ENCODE peak calls at places on chromosomes 6 and 20, in ten cellular contexts. H is gastrocnemius medialis, B is H54, S is breast epithelium, E is A549, P is IMR-90, U is stomach, Y is transverse colon, D is endothelial cell of umbilical vein, I is heart left ventricle. X is an unnamed sample.

GRCh38 chr6:33578588-33579011 is 1.5 kb downstream of the BAK1 start:
- DNase-seq in H (no peak), B (no peak), S (no peak), E (no peak), P (no peak), U (peak; percentile 46), Y (peak; percentile 75), D (no peak), I (no peak), X (no peak)

GRCh38 chr6:44359973-44360372 is 17.5 kb downstream of the SPATS1 start:
- DNase-seq in H (no peak), B (no peak), S (no peak), E (no peak), P (no peak), U (no peak), Y (no peak), D (no peak), I (no peak), X (no peak)

GRCh38 chr6:7468382-7469081 is 72.9 kb upstream of the DSP start:
- DNase-seq in H (no peak), B (peak; percentile 71), S (no peak), E (peak; percentile 75), P (peak; percentile 66), U (no peak), Y (no peak), D (peak; percentile 21), I (peak; percentile 86), X (no peak)

GRCh38 chr6:93424303-93425064 is 5.1 kb upstream of the EPHA7 start:
- DNase-seq in H (no peak), B (no peak), S (no peak), E (no peak), P (no peak), U (no peak), Y (no peak), D (peak; percentile 36), I (no peak), X (no peak)

GRCh38 chr6:75933387-75933975 is 139.0 kb downstream of the IMPG1 start:
- DNase-seq in H (no peak), B (no peak), S (no peak), E (no peak), P (no peak), U (no peak), Y (no peak), D (no peak), I (no peak), X (no peak)

GRCh38 chr6:166957087-166957804 is 896 bp upstream of the RNASET2 start:
- DNase-seq in H (peak; percentile 26), B (no peak), S (no peak), E (no peak), P (no peak), U (peak; percentile 61), Y (peak; percentile 79), D (no peak), I (peak; percentile 73), X (no peak)

GRCh38 chr6:18323935-18324707 is 59.8 kb upstream of the DEK start:
- DNase-seq in H (no peak), B (peak; percentile 19), S (no peak), E (peak; percentile 36), P (peak; percentile 61), U (no peak), Y (no peak), D (peak; percentile 69), I (no peak), X (no peak)

GRCh38 chr6:124741341-124741740 is 220.9 kb upstream of the RNF217 start:
- DNase-seq in H (no peak), B (no peak), S (no peak), E (no peak), P (peak; percentile 5), U (no peak), Y (no peak), D (no peak), I (no peak), X (no peak)

GRCh38 chr6:160042014-160042773 is 73.3 kb downstream of the IGF2R start:
- DNase-seq in H (no peak), B (no peak), S (no peak), E (no peak), P (peak; percentile 49), U (no peak), Y (no peak), D (no peak), I (no peak), X (peak; percentile 82)

GRCh38 chr20:22566876-22567658 is 17.3 kb downstream of the FOXA2 start:
- DNase-seq in H (no peak), B (no peak), S (no peak), E (no peak), P (no peak), U (no peak), Y (no peak), D (no peak), I (no peak), X (no peak)

GRCh38 chr20:24305366-24305765 is 164.1 kb upstream of the SYNDIG1 start:
- DNase-seq in H (no peak), B (no peak), S (no peak), E (no peak), P (no peak), U (no peak), Y (no peak), D (no peak), I (no peak), X (no peak)

GRCh38 chr6:89925826-89926225 is 31.6 kb downstream of the GJA10 start:
- DNase-seq in H (no peak), B (no peak), S (no peak), E (no peak), P (peak; percentile 21), U (no peak), Y (no peak), D (no peak), I (no peak), X (no peak)

GRCh38 chr6:4781426-4781825 is 5.2 kb downstream of the CDYL start:
- DNase-seq in H (no peak), B (no peak), S (no peak), E (no peak), P (no peak), U (no peak), Y (no peak), D (no peak), I (no peak), X (no peak)

DNA sequence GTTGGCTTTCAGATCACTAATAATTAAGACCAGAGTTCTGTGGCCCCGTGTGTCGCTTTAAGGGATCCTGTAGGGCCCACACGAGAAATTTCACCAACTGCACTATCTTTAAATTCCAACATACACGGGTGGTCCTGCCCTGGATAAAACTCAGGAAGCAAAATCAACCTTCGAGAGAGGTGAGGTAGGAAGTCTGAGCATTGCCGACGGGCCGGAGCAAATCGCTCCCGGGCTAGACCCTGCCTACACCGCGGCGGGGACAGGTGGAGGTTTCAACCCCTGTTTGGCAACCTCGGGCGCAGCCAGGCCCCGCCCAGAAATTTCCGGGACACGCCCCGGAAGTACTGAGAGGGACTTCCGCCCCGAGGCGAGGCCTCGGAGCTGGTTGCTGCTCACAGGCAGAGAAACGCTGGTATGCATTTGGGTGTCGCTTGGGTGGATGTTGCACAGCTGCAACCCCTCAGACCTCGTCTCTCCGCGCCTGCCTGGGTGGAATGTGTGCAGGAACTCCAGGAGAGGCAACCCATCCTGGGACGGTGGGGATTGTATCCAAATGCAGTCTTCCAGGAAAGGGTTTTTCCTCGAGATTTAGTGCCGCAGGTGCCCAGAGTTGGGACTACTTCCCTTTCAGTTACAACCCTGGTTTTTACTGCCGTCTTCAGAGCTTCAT is 19.9 kb downstream of the ZKSCAN8 start:
- DNase-seq in H (peak; percentile 66), B (peak; percentile 41), S (peak; percentile 22), E (peak; percentile 44), P (peak; percentile 68), U (peak; percentile 59), Y (peak; percentile 70), D (peak; percentile 16), I (peak; percentile 71), X (no peak)
- TF ChIP-seq POLR2A in H (no peak), B (peak; percentile 62), S (no peak), E (no peak), P (peak; percentile 37), U (no peak), Y (peak; percentile 43), D (peak; percentile 50), I (no peak), X (no peak)

DNA sequence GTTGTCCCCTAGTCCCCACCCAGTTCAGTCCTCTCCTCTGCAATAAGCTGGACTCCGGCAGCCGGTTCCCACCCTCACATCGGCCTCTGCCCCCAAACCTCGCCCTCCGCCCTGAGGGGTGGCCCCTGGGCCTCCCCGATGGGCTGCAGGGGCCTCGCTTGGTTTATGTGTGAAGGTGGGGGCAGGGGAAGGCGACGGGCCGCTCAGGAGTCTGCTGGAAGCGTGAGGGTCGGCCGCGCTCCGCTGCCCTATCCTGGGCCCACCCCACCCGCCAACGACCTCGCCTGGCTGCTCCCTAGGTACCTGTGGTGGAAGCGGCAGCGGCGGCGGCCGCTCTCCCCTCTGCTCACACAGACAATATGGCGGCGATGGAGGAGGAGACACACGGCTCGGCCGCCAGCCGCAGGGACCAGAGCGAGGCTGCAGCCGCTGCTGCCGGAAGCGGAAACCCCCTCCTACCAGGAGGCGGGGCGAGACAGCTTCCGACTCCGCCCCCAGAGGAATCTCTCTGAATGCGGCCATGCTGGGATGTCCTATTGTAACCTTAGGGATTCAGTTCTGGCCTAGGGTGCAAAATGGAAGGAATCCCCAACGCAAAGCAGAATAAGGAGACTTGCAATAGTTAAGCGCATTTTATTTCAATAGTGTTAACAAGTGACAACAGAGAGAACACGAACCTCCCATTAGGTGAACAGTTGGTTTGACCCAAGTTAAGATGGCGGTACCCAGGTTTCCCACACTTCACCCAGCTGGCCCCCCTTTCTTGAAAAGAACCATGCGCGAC is at the start of gene CSNK2A1:
- DNase-seq in H (peak; percentile 93), B (peak; percentile 80), S (peak; percentile 91), E (peak; percentile 98), P (peak; percentile 94), U (peak; percentile 95), Y (peak; percentile 96), D (peak; percentile 97), I (peak; percentile 96), X (no peak)
- TF ChIP-seq POLR2A in H (peak; percentile 90), B (peak; percentile 86), S (peak; percentile 54), E (peak; percentile 94), P (peak; percentile 91), U (no peak), Y (peak; percentile 88), D (peak; percentile 86), I (peak; percentile 33), X (no peak)

DNA sequence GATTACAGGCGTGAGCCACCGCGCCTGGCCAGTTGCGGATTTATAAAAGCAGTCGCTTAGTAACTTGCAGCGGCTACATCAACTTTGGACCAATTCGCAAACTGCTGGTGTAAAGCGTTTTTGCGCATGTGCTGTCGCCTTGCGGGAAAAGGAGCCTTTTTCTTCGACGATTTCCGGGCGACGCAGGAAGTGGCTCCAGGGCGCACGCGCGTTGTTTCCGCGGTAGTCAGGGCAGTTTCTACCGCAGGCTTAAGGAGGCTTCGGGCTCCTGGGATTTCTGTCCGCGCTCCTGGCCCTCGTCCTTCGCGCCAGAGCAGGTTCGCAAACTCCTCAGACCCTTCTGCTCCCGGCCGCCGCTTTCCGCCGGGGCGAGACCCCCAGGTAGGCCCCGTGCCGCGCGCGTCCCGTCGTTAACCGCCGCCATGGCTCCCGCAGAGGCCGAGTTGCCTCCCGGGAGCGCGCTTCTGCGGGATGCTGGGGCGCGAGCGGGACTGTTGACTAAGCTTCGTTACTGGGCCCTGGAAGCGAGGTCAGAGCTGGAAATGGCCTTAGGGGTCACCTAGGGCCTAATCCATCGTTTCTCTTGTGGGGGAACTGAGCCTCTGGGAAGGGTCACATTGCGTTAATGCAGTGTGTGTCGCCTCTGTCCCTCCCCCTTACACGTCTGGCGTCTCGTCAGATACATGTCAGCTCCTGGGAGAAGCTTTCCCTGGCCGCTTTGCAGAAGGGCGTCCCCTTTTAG is at the start of gene RAE1:
- DNase-seq in H (peak; percentile 83), B (peak; percentile 88), S (peak; percentile 86), E (peak; percentile 92), P (peak; percentile 92), U (peak; percentile 94), Y (peak; percentile 94), D (peak; percentile 93), I (peak; percentile 93), X (peak; percentile 92)
- TF ChIP-seq POLR2A in H (peak; percentile 64), B (peak; percentile 76), S (no peak), E (peak; percentile 73), P (peak; percentile 91), U (no peak), Y (peak; percentile 47), D (peak; percentile 85), I (no peak), X (no peak)

GRCh38 chr6:122704086-122704485 is 75.4 kb upstream of the FABP7 start:
- DNase-seq in H (no peak), B (no peak), S (no peak), E (no peak), P (no peak), U (no peak), Y (no peak), D (no peak), I (no peak), X (no peak)
- TF ChIP-seq POLR2A in H (no peak), B (no peak), S (no peak), E (no peak), P (no peak), U (no peak), Y (no peak), D (no peak), I (no peak), X (no peak)

X was measured in vagina.